ENCODE peak calls at places on chromosome 18, in nine cellular contexts. O is GM12878, F is IMR-90, J is testis, M is uterus, S is transverse colon, Q is ovary, A is esophagus squamous epithelium, Y is heart left ventricle. U is an unnamed sample. For H3K9me3 and H3K4me1, the result is how much of the 10 kb centered on the place peaks cover.

GRCh38 chr18:9741821-9742541 is 33.9 kb downstream of the RAB31 start:
- DNase-seq in S (no peak), F (no peak), Q (no peak), A (no peak), O (no peak), Y (peak), J (no peak), M (no peak), U (no peak)

GRCh38 chr18:58762781-58763171 is 91.5 kb downstream of the MALT1 start:
- DNase-seq in Y (no peak), A (no peak), O (no peak), J (peak), F (no peak), M (no peak), S (no peak), Q (no peak), U (no peak)

GRCh38 chr18:32775628-32776027 is 2.8 kb upstream of the KLHL14 start:
- DNase-seq in J (no peak), Q (no peak), A (no peak), F (no peak), M (no peak), S (no peak), O (no peak), Y (no peak), U (no peak)

GRCh38 chr18:63119647-63120046 is 199.9 kb downstream of the BCL2 start:
- DNase-seq in J (peak), S (no peak), A (no peak), O (no peak), Y (peak), M (no peak), Q (no peak), F (peak), U (peak)

GRCh38 chr18:43887491-43887890 is 610.2 kb upstream of the SYT4 start:
- DNase-seq in F (no peak), M (no peak), J (no peak), Y (no peak), A (no peak), S (no peak), Q (no peak), O (no peak), U (no peak)

GRCh38 chr18:12258719-12259705 is 4.9 kb downstream of the CIDEA start:
- DNase-seq in O (no peak), A (no peak), S (no peak), J (no peak), Q (no peak), M (no peak), F (no peak), Y (no peak), U (no peak)

GRCh38 chr18:24595556-24595955 is 135.1 kb downstream of the HRH4 start:
- DNase-seq in M (no peak), A (no peak), Y (no peak), O (no peak), F (no peak), J (peak), S (no peak), Q (no peak), U (peak)

GRCh38 chr18:61308795-61309393 is 24.3 kb upstream of the CDH20 start:
- DNase-seq in M (no peak), J (no peak), F (peak), Y (no peak), O (no peak), A (no peak), S (no peak), Q (no peak), U (no peak)

GRCh38 chr18:75107196-75107930 is 101.6 kb downstream of the PTGR3 start:
- DNase-seq in Q (no peak), A (no peak), J (peak), M (no peak), Y (no peak), F (no peak), O (no peak), S (no peak), U (no peak)

GRCh38 chr18:26477828-26478466 is 70.4 kb downstream of the KCTD1 start:
- DNase-seq in O (no peak), Q (no peak), A (no peak), F (no peak), S (no peak), M (no peak), J (no peak), Y (no peak), U (no peak)

GRCh38 chr18:32548688-32549087 is 78.0 kb upstream of the GAREM1 start:
- DNase-seq in O (no peak), M (no peak), A (no peak), S (no peak), Y (no peak), F (no peak), Q (no peak), J (no peak), U (no peak)

GRCh38 chr18:75341267-75341666 is 86.2 kb downstream of the SMIM21 start:
- DNase-seq in F (no peak), J (no peak), M (no peak), Q (no peak), O (no peak), A (no peak), S (no peak), Y (no peak), U (peak)

GRCh38 chr18:54926593-54927297 is 32.5 kb downstream of the CCDC68 start:
- DNase-seq in S (no peak), Q (no peak), Y (no peak), J (no peak), M (no peak), A (no peak), F (peak), O (no peak), U (no peak)

GRCh38 chr18:74862094-74862493 is 264.4 kb downstream of the ZNF407 start:
- DNase-seq in A (no peak), O (no peak), J (no peak), Y (no peak), Q (no peak), M (no peak), S (no peak), F (no peak), U (no peak)

GRCh38 chr18:57630759-57631660 is 9.4 kb upstream of the NARS1 start:
- DNase-seq in J (no peak), A (no peak), M (no peak), F (no peak), S (no peak), Q (no peak), O (peak), Y (no peak), U (peak)

GRCh38 chr18:52700757-52701156 is 360.8 kb downstream of the DCC start:
- DNase-seq in S (no peak), J (no peak), Y (no peak), F (no peak), A (no peak), O (no peak), M (no peak), Q (no peak), U (no peak)

GRCh38 chr18:14978191-14978590 is 230.2 kb downstream of the ANKRD30B start:
- DNase-seq in A (no peak), Y (no peak), Q (no peak), J (no peak), F (no peak), S (no peak), M (no peak), O (no peak), U (no peak)

GRCh38 chr18:14974576-14974975 is 226.6 kb downstream of the ANKRD30B start:
- DNase-seq in S (no peak), Y (no peak), Q (no peak), A (no peak), O (no peak), F (no peak), J (no peak), M (no peak), U (peak)

GRCh38 chr18:14974088-14974487 is 226.1 kb downstream of the ANKRD30B start:
- DNase-seq in Y (no peak), S (no peak), F (no peak), M (no peak), A (no peak), Q (no peak), J (no peak), O (no peak), U (peak)

GRCh38 chr18:14976736-14977430 is 228.9 kb downstream of the ANKRD30B start:
- DNase-seq in S (no peak), F (no peak), A (no peak), Y (no peak), J (no peak), Q (no peak), O (no peak), M (no peak), U (peak)

GRCh38 chr18:14975431-14975830 is 227.5 kb downstream of the ANKRD30B start:
- DNase-seq in O (no peak), J (no peak), M (no peak), A (no peak), Q (no peak), S (no peak), F (no peak), Y (no peak), U (no peak)
- H3K9me3 ChIP-seq in O (under half), J (under half), M (under half), A (under half), Q (under half), S (under half), F (under half), Y (under half), U (under half)

GRCh38 chr18:50131591-50131990 is 63.4 kb downstream of the MYO5B start:
- DNase-seq in O (peak), Q (no peak), J (no peak), S (no peak), Y (no peak), M (no peak), A (no peak), F (no peak), U (no peak)

GRCh38 chr18:50125456-50125855 is 69.5 kb downstream of the MYO5B start:
- DNase-seq in O (no peak), F (no peak), J (no peak), Y (no peak), M (no peak), A (no peak), S (no peak), Q (no peak), U (no peak)

GRCh38 chr18:50128506-50129271 is 66.3 kb downstream of the MYO5B start:
- DNase-seq in S (peak), F (no peak), O (no peak), M (no peak), Q (no peak), J (no peak), Y (no peak), A (no peak), U (no peak)

GRCh38 chr18:50127516-50128229 is 67.3 kb downstream of the MYO5B start:
- DNase-seq in Q (no peak), J (no peak), S (no peak), M (no peak), Y (no peak), A (no peak), F (no peak), O (no peak), U (no peak)

GRCh38 chr18:50126466-50126865 is 68.5 kb downstream of the MYO5B start:
- DNase-seq in M (no peak), J (no peak), Q (no peak), Y (no peak), F (no peak), S (no peak), A (no peak), O (no peak), U (peak)
- H3K4me1 ChIP-seq in M (under half), J (under half), Q (under half), Y (under half), F (under half), S (under half), A (under half), O (under half), U (under half)

GRCh38 chr18:70333316-70333715 is 44.5 kb downstream of the SOCS6 start:
- DNase-seq in M (no peak), S (no peak), Y (no peak), Q (no peak), A (no peak), O (no peak), F (no peak), J (no peak), U (no peak)

GRCh38 chr18:70334264-70334663 is 45.4 kb downstream of the SOCS6 start:
- DNase-seq in Y (no peak), A (no peak), O (no peak), Q (no peak), F (no peak), S (no peak), M (no peak), J (no peak), U (no peak)

GRCh38 chr18:70334728-70335329 is 46.0 kb downstream of the SOCS6 start:
- DNase-seq in J (no peak), M (no peak), F (no peak), O (no peak), Y (no peak), Q (no peak), S (no peak), A (no peak), U (no peak)

GRCh38 chr18:70332694-70333093 is 43.8 kb downstream of the SOCS6 start:
- DNase-seq in M (no peak), Y (no peak), J (no peak), O (no peak), S (no peak), A (no peak), F (peak), Q (no peak), U (no peak)

GRCh38 chr18:70333757-70334156 is 44.9 kb downstream of the SOCS6 start:
- DNase-seq in F (peak), A (no peak), J (peak), M (no peak), S (no peak), Y (no peak), O (no peak), Q (no peak), U (no peak)
- TF ChIP-seq POLR2A in F (no peak), A (no peak), J (no peak), M (no peak), S (no peak), Y (no peak), O (no peak), Q (no peak), U (no peak)

GRCh38 chr18:13700153-13700552 is 26.2 kb downstream of the FAM210A start:
- DNase-seq in J (no peak), F (no peak), M (no peak), O (no peak), Q (no peak), S (no peak), A (no peak), Y (no peak), U (no peak)

DNA sequence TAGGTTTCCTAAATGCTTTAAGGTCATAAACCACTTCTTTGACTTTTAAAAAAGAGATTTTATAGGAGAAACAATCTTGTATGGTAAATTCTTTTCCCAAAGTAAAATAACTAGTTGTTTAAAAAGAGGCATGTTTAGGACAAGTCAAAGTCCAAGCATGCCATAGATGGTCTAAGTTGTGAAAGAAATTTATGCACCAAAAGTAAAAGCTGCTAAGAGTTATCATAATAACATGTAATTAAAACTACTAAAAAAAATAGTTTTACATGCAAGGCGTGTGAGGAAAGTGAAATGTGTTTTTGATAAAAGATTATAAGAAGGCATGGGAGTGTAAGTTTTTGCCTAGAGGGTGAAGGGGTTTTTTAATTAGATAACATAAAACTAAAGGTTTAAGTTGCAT is 22.5 kb downstream of the FAM210A start:
- DNase-seq in S (no peak), Q (no peak), A (no peak), M (no peak), Y (no peak), O (no peak), F (peak), J (no peak), U (no peak)
- H3K9me3 ChIP-seq in S (under half), Q (under half), A (under half), M (under half), Y (under half), O (under half), F (under half), J (under half), U (under half)

U was measured in thyroid gland.